ENCODE peak calls at places on chromosomes 7 and 10, in nine cellular contexts. A, Z, D, H, Y, J, S, V and W are unnamed samples.

GRCh38 chr7:3043544-3044395 is at the start of gene CARD11:
- DNase-seq in A (peak), Y (no peak), S (peak), Z (peak), D (no peak), J (no peak), H (peak), V (no peak), W (peak)

GRCh38 chr10:113735913-113736312 is 15.6 kb upstream of the PLEKHS1 start:
- DNase-seq in D (no peak), J (no peak), A (peak), S (no peak), V (peak), Y (no peak), H (no peak), Z (no peak), W (no peak)

GRCh38 chr10:92845926-92846325 is 2.4 kb upstream of the EXOC6 start:
- DNase-seq in S (no peak), D (no peak), Z (no peak), A (no peak), J (no peak), V (no peak), H (no peak), Y (no peak), W (no peak)

GRCh38 chr7:19620470-19620869 is 88.4 kb downstream of the POLR1F start:
- DNase-seq in Y (no peak), S (no peak), Z (no peak), A (no peak), J (no peak), H (no peak), V (no peak), D (no peak), W (no peak)

GRCh38 chr10:47303105-47303504 is 3.1 kb downstream of the GDF10 start:
- DNase-seq in D (no peak), A (no peak), H (no peak), J (no peak), V (no peak), Z (no peak), S (no peak), Y (no peak), W (no peak)

GRCh38 chr7:105521027-105521730 is 892 bp downstream of the PUS7 start:
- DNase-seq in S (peak), A (peak), D (no peak), Y (peak), J (no peak), V (peak), H (peak), Z (peak), W (peak)

GRCh38 chr10:90319188-90319914 is 538.5 kb downstream of the HTR7 start:
- DNase-seq in Z (no peak), J (peak), Y (no peak), V (no peak), S (no peak), A (peak), D (peak), H (no peak), W (peak)

GRCh38 chr7:2209146-2209960 is 23.4 kb downstream of the MAD1L1 start:
- DNase-seq in Y (peak), V (peak), J (peak), S (peak), H (peak), Z (peak), D (peak), A (peak), W (peak)

GRCh38 chr10:49353026-49353894 is 42.6 kb downstream of the DRGX start:
- DNase-seq in D (no peak), Z (no peak), A (no peak), H (no peak), J (no peak), S (no peak), Y (no peak), V (no peak), W (no peak)

GRCh38 chr10:46265981-46266505 is 20.8 kb upstream of the ANTXRL start:
- DNase-seq in Y (no peak), H (no peak), S (no peak), D (no peak), J (no peak), V (no peak), Z (no peak), A (no peak), W (no peak)

GRCh38 chr10:62582804-62583208 is 208.6 kb downstream of the ZNF365 start:
- DNase-seq in Z (no peak), J (no peak), V (no peak), Y (no peak), A (no peak), H (no peak), D (peak), S (no peak), W (no peak)

GRCh38 chr7:27946351-27946750 is 206.4 kb downstream of the TAX1BP1 start:
- DNase-seq in Y (no peak), H (no peak), V (no peak), J (no peak), D (no peak), A (no peak), S (no peak), Z (no peak), W (no peak)

GRCh38 chr7:6256709-6257535 is 15.5 kb downstream of the CYTH3 start:
- DNase-seq in A (peak), H (no peak), V (no peak), J (no peak), Y (no peak), S (peak), D (no peak), Z (no peak), W (peak)